ENCODE peak calls at places on chromosomes 1 and 21, in five cellular contexts. Y is AG09309, X is choroid plexus epithelial cell, R is right atrium auricular region, F is fibroblast of the aortic adventitia. V is an unnamed sample.

GRCh38 chr1:228270032-228270431 is 62.2 kb downstream of the OBSCN start:
- DNase-seq in F (peak), X (peak), Y (no peak), R (peak), V (peak)

GRCh38 chr21:34933609-34934345 is 115.3 kb downstream of the RUNX1 start:
- DNase-seq in R (no peak), X (no peak), Y (no peak), F (no peak), V (no peak)

GRCh38 chr1:48233666-48234065 is 11.2 kb downstream of the SLC5A9 start:
- DNase-seq in Y (no peak), R (no peak), F (no peak), X (no peak), V (no peak)

GRCh38 chr1:245197911-245198379 is 43.2 kb downstream of the KIF26B start:
- DNase-seq in R (no peak), Y (peak), F (peak), X (peak), V (peak)

GRCh38 chr1:42523171-42523570 is 60.1 kb downstream of the CCDC30 start:
- DNase-seq in F (no peak), X (no peak), Y (no peak), R (no peak), V (no peak)

GRCh38 chr1:29145739-29146437 is 22.2 kb upstream of the TMEM200B start:
- DNase-seq in R (no peak), F (peak), Y (peak), X (peak), V (peak)

GRCh38 chr1:147579532-147580199 is 38.4 kb downstream of the BCL9 start:
- DNase-seq in R (no peak), F (peak), X (peak), Y (no peak), V (peak)

GRCh38 chr1:209746469-209747269 is 9.2 kb upstream of the TRAF3IP3 start:
- DNase-seq in F (peak), R (no peak), X (peak), Y (no peak), V (peak)

GRCh38 chr1:65389296-65389695 is 31.2 kb upstream of the LEPR start:
- DNase-seq in Y (no peak), X (peak), F (no peak), R (no peak), V (no peak)

GRCh38 chr1:81305997-81306452 is 494.7 kb upstream of the ADGRL2 start:
- DNase-seq in F (peak), Y (no peak), X (peak), R (no peak), V (peak)

GRCh38 chr1:182391362-182392044 is at the start of gene GLUL:
- DNase-seq in Y (peak), F (peak), R (peak), X (peak), V (peak)

GRCh38 chr1:240295811-240296210 is 204.1 kb downstream of the FMN2 start:
- DNase-seq in X (no peak), F (no peak), R (no peak), Y (no peak), V (no peak)

GRCh38 chr1:177890459-177890858 is 79.4 kb downstream of the SEC16B start:
- DNase-seq in Y (no peak), F (no peak), X (no peak), R (no peak), V (no peak)

GRCh38 chr21:34027727-34028461 is 45.5 kb upstream of the MRPS6 start:
- DNase-seq in Y (no peak), F (peak), X (peak), R (no peak), V (no peak)

DNA sequence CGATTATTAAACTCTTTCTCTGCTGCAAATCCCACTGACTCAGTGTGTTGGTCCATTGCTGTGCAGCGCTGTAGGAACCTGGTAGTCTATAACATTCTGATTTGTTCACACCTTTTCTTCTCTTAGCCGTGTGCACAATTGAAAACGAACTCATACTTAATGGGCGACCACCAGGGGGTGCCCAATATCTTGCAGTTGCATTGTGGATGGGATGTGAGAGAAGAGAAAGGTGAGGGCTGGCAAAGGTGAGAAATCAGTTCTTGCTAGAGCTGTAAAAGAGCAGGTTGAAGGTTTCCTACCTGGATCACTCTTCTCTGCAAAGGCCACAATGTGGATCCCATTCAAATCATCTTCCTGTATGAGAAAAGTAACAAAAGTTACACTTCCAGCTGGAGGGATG is 51.0 kb downstream of the CASQ2 start:
- DNase-seq in F (peak), R (no peak), Y (no peak), X (peak), V (peak)
- TF ChIP-seq CTCF in F (peak), R (peak), Y (peak), X (peak), V (peak)

GRCh38 chr1:34476371-34476770 is 278.5 kb upstream of the GJB5 start:
- DNase-seq in X (no peak), Y (no peak), F (no peak), R (no peak), V (no peak)
- H3K4me3 ChIP-seq in X (no peak), Y (no peak), F (no peak), R (no peak), V (no peak)

DNA sequence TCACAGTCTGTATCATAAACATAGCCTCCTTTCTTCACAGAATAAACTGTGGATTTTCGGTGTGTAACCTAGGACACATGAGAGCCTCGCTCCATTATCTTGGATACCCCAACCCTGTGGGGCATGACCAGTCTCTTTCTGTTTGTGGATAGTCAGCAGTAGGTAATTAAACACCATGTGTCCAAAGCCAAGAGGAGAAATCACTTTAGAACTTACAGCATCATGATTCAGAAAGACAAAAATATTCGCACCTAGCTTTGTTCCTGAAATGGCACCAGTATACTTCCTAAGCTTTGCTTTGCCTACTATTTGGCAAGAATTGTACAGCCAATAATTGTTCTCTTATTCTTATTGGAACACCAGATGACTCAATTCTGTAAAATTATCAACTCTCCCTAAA is 24.2 kb downstream of the TNFRSF9 start:
- DNase-seq in Y (no peak), X (no peak), R (no peak), F (no peak), V (no peak)
- TF ChIP-seq CTCF in Y (no peak), X (no peak), R (no peak), F (no peak), V (no peak)

DNA sequence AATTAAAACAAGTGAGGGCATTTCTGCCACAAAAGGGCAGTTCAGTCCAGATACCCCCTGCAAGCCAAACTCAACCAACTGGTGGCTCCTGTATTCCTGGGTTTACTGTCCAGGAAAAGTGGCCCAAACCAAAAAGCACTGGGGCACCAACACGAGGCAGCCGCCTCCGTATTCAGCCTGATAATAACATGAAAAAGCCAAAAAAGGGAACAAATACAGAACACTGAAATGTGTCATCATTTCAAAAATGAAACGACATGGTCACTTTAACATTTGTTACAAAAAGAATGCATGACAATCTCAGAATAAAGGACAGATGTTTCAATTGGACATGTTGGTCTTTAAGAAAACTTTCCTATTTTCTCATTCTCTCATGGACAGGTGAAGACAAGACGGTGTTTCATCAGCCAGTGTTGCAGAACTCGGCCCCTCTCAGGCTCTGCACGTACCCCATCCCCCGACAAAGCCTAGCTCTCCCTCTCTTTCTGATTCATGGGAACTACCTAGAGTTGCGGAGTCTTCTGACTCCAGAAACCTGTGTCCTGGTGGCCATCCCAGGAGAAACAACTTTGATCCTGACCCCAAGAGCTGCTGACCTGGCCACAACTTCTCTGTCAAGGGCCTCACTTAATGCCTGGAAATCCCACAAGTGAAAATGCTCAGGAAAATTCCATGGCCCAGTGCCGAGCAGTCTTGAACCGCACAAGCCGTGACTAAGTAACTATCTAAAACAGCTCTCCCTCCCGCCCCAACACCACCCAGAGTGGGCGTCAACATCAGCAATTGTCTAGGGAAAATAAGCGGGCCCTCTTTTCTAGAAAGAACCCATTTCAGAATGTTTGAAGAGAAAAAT is 27.1 kb downstream of the ZBTB17 start:
- DNase-seq in R (peak), F (peak), Y (peak), X (peak), V (peak)
- H3K4me3 ChIP-seq in R (no peak), F (peak), Y (peak), X (no peak), V (peak)

GRCh38 chr1:17700981-17701870 is 53.9 kb upstream of the ACTL8 start:
- DNase-seq in Y (no peak), F (no peak), X (no peak), R (no peak), V (no peak)

GRCh38 chr1:17700363-17700762 is 54.8 kb upstream of the ACTL8 start:
- DNase-seq in R (no peak), Y (no peak), F (no peak), X (no peak), V (no peak)

GRCh38 chr1:17691147-17691634 is 63.9 kb upstream of the ACTL8 start:
- DNase-seq in R (no peak), F (no peak), X (peak), Y (no peak), V (no peak)

GRCh38 chr1:17692645-17693044 is 62.5 kb upstream of the ACTL8 start:
- DNase-seq in R (no peak), F (no peak), Y (no peak), X (no peak), V (no peak)

DNA sequence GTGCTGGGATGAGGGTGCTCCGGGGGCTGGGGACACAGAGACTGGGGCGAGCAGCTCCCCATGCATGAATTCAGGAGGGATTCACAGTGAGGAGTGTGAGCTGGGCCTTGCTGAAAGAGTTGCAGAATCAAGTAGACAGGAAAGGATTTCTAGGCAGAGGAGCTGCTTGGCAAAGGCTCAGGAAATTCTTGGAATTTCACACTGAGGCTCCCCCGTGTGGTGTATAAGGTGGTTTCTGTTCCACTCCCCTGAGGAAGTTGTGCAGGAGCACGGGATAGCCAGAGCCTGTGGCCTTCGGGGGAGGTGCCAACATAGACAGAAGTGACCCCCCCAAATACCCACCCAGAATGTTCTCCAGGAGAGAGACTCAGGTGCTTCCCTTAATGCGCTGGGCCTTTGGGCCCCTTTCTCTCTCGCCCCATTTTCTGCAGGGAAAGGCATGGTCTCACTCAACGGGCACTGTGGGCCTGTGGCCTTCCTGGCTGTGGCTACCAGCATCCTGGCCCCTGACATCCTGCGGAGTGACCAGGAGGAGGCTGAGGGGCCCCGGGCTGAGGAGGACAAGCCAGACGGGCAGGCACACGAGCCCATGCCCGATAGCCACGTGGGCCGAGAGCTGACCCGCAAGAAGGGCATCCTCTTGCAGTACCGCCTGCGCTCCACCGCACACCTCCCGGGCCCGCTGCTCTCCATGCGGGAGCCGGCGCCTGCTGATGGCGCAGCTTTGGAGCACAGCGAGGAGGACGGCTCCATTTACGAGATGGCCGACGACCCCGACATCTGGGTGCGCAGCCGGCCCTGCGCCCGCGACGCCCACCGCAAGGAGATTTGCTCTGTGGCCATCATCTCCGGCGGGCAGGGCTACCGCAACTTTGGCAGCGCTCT is 58.5 kb upstream of the ACTL8 start:
- DNase-seq in Y (peak), R (no peak), F (peak), X (peak), V (peak)
- TF ChIP-seq CTCF in Y (peak), R (no peak), F (peak), X (peak), V (peak)